ENCODE peak calls at places on chromosomes 7 and 10, in five cellular contexts. H is heart right ventricle, F is OCI-LY7, G is transverse colon, W is IMR-90. B is an unnamed sample.
A peak's percentile ranks its signal among the peaks of the same experiment; 100 is the strongest.

GRCh38 chr7:1725199-1725701 is 55.2 kb downstream of the ELFN1 start:
- DNase-seq in W (no peak), H (peak; percentile 76), G (peak; percentile 18), F (no peak), B (no peak)

GRCh38 chr10:63213489-63213888 is 80.4 kb downstream of the NRBF2 start:
- DNase-seq in W (no peak), G (no peak), H (no peak), F (no peak), B (no peak)

GRCh38 chr7:149790146-149790548 is 16.8 kb upstream of the ZNF467 start:
- DNase-seq in W (no peak), F (no peak), H (peak; percentile 61), G (peak; percentile 36), B (peak; percentile 40)

GRCh38 chr10:43235070-43235900 is 31.6 kb downstream of the RASGEF1A start:
- DNase-seq in W (no peak), G (no peak), F (no peak), H (no peak), B (no peak)

GRCh38 chr10:100009283-100009792 is 409 bp downstream of the DNMBP start:
- DNase-seq in H (peak; percentile 19), W (no peak), F (no peak), G (peak; percentile 70), B (no peak)

GRCh38 chr10:35274511-35275060 is 61.7 kb upstream of the CCNY start:
- DNase-seq in F (no peak), G (no peak), H (no peak), W (no peak), B (no peak)

GRCh38 chr10:76428541-76429330 is 997.3 kb downstream of the LRMDA start:
- DNase-seq in F (no peak), G (no peak), H (no peak), W (peak; percentile 95), B (no peak)

GRCh38 chr10:124590216-124591122 is 128.8 kb downstream of the LHPP start:
- DNase-seq in W (no peak), F (no peak), H (peak; percentile 2), G (no peak), B (no peak)

GRCh38 chr10:18222870-18223269 is 82.6 kb downstream of the CACNB2 start:
- DNase-seq in F (no peak), H (no peak), G (no peak), W (no peak), B (no peak)

GRCh38 chr7:88278881-88279280 is 27.8 kb downstream of the STEAP4 start:
- DNase-seq in G (no peak), F (no peak), W (no peak), H (no peak), B (no peak)

GRCh38 chr10:36038316-36038715 is 396.2 kb upstream of the FZD8 start:
- DNase-seq in G (no peak), F (no peak), H (no peak), W (no peak), B (no peak)

GRCh38 chr7:128209229-128210035 is 31.6 kb upstream of the LEP start:
- DNase-seq in W (peak; percentile 69), G (peak; percentile 62), F (peak; percentile 80), H (peak; percentile 62), B (peak; percentile 69)

GRCh38 chr10:37736120-37736519 is 121.3 kb downstream of the ZNF248 start:
- DNase-seq in F (no peak), H (no peak), G (no peak), W (no peak), B (no peak)

GRCh38 chr10:26310361-26310760 is 93.8 kb downstream of the GAD2 start:
- DNase-seq in F (peak; percentile 95), H (no peak), G (no peak), W (no peak), B (no peak)

GRCh38 chr10:31456463-31456862 is 137.4 kb downstream of the ZEB1 start:
- DNase-seq in G (no peak), H (no peak), F (no peak), W (no peak), B (no peak)
- H3K4me1 ChIP-seq in G (no peaks in the 10 kb centered on the region), H (peaks cover 7% of the 10 kb centered on the region), F (no peaks in the 10 kb centered on the region), W (peaks cover 2% of the 10 kb centered on the region), B (no peaks in the 10 kb centered on the region)

DNA sequence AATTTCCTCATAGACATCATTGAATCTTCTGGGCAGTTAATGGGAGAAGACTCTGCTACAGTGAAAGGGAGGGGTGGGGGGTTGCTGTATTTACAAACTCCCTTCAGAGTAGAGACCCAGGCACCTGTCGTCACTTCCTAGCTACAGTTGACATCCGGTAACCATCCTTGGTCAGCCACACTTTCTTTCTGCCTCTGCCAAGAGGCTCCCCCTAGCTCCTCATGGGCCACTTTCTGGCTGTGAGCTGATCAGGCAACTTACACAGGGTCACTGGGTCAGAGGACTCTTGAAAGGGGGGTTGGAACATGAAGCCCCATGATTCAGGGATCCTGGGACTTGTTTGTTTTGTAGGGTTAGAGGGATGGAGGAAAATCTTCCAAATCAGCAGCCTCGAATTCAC is 1.2 kb downstream of the TECPR1 start:
- DNase-seq in G (peak; percentile 25), W (no peak), H (no peak), F (peak; percentile 78), B (no peak)
- H3K4me3 ChIP-seq in G (peak overlapping the region; percentile 65), W (no peak overlapping the region), H (peak overlapping the region; percentile 95), F (peak overlapping the region; percentile 86), B (no peak overlapping the region)

DNA sequence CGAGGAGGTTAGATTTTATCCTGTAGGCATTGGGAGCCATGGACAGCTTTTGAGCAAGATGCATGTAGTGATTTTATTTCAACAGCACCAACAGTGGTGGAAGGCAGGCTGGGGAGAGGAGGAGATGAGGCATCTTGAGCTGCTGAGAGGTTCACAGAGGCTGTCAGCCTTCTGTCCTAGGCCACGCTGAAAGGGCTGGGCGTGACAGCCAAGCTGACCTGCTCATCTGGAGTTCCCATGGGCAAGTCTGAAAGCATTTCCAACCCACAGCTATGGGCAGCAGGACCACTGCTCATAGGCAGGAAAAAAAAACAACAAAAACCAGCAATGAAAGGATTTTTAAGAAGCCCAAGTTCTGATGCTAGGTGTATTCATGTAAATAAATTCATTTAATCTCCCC is 7.7 kb downstream of the NEURL1 start:
- DNase-seq in W (no peak), G (no peak), H (no peak), F (no peak), B (no peak)
- H3K4me1 ChIP-seq in W (peaks cover 2% of the 10 kb centered on the region), G (no peaks in the 10 kb centered on the region), H (peaks cover 10% of the 10 kb centered on the region), F (peaks cover 25% of the 10 kb centered on the region), B (no peaks in the 10 kb centered on the region)

DNA sequence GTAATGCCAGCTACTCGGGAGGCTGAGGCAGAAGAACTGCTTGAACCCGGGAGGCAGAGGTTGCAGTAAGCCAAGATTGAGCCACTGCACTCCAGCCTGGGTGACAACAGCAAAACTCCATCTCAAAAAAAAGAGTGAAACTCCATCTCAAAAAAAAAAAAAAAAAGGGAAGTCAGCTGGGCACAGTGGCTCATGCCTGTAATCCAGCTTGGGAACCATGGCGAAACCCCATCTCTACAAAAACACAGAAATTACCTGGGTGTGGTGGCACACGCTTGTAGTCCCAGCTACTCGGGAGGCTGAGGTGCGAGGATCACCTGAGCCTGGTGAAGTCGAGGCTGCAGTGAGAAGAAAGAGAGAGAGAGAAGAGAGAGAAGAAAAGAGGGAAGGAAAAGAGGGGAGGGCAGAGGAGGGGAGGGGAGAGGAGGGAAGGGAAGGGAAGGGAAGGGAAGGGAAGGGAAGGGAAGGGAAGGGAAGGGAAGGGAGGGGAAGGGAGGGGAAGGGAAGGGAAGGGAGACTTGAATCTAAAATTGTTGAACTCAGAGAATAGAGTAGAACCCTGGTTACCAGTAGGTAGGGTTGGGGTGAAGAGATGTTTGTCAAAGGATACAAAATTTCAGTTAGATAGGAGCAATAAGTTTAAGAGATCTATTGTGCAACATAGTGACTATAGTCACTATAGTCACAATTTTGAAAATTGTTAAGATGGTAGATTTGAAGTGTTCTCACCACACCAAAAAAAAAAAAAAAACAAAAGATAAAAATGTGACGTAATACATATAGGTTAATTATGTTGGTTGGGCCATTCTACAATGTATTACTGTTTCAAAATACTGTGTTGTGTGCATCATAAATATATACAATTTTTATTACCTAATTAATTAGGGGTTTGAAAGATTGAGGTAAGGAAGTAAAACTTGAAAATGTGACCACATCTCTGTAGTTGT is 2.5 kb downstream of the SLC16A9 start:
- DNase-seq in G (no peak), H (no peak), W (no peak), F (no peak), B (no peak)
- H3K4me3 ChIP-seq in G (no peak overlapping the region), H (no peak overlapping the region), W (no peak overlapping the region), F (no peak overlapping the region), B (no peak overlapping the region)

GRCh38 chr7:151103973-151104372 is 17.7 kb downstream of the AGAP3 start:
- DNase-seq in G (no peak), W (no peak), F (no peak), H (no peak), B (no peak)
- H3K4me1 ChIP-seq in G (no peaks in the 10 kb centered on the region), W (peaks cover 8% of the 10 kb centered on the region), F (no peaks in the 10 kb centered on the region), H (peaks cover 16% of the 10 kb centered on the region), B (no peaks in the 10 kb centered on the region)

DNA sequence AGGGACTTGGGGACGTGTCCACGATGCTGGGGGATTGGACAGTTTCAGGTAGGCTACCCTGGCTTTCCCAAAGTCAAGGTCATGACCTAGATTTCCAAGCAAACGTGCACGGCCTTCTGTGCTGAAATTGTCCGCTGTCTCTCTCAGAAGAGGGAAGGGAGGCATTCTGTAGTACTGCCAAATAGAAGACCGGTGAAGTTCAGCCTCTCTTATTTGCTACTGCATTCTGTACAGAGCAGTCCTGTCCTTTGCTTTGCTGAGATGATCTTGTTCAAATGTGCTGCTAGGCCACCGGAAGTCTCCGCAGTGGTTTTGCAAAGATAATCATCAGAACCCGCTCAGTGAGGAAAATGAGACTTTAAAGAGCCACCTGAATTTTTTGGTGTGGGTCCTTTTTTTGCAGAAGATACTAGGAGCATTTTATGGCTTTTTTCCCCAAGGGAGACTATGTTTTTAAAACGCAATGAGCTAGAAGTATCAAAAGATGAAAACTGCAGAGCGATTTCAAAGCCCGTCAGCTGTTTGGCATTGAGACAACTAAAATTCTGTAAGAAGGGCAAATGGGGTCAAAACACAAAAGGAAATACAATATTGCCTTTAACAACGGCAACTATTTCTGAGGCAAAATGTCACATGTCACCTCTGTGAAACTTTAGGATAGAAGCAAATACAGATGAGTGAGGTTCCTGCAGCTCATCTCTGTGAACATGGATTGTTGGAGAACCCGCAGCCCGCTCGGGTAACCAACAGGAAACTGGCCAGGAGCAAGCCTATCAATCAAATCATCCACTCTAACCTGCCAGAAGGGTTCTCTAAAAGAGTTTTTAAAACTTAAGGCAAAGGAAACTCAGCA is 1.3 kb upstream of the NMT2 start:
- DNase-seq in F (peak; percentile 5), H (no peak), G (no peak), W (no peak), B (no peak)
- H3K4me3 ChIP-seq in F (no peak overlapping the region), H (peak overlapping the region; percentile 46), G (no peak overlapping the region), W (no peak overlapping the region), B (no peak overlapping the region)

GRCh38 chr10:98323221-98324164 is 55.5 kb upstream of the LOXL4 start:
- DNase-seq in W (peak; percentile 98), H (peak; percentile 74), F (no peak), G (peak; percentile 29), B (peak; percentile 57)
- H3K4me1 ChIP-seq in W (peaks cover 12% of the 10 kb centered on the region), H (peaks cover 25% of the 10 kb centered on the region), F (no peaks in the 10 kb centered on the region), G (no peaks in the 10 kb centered on the region), B (peaks cover 3% of the 10 kb centered on the region)

DNA sequence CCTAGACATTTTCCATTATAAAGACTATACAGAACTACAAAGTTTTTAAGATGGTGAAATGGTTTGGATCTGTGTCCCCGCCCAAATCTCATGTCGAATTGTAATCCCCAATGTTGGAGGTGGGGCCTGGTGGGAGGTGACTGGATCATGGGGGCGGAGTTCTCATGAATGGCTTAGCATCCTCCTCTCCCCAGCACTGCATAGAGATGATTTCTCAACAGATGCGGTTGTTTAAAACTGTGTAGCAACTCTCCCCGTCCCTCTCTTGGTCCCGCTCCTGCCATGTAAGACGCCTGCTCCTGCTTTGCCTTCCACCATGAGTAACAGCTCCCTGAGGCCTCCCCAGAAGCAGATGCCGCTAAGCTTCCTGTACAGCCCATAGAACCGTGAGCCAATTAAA is 1.6 kb downstream of the FAM133B start:
- DNase-seq in H (no peak), G (no peak), F (no peak), W (no peak), B (no peak)
- H3K4me3 ChIP-seq in H (peak overlapping the region; percentile 93), G (no peak overlapping the region), F (peak overlapping the region; percentile 89), W (no peak overlapping the region), B (no peak overlapping the region)